ENCODE peak calls at places on chromosomes 2 and 18, in five cellular contexts. One of them, this sample, is unnamed. For H3K27me3, the result is how much of the 10 kb centered on the place peaks cover.

GRCh38 chr2:109410021-109410815 is 203.5 kb downstream of the SEPTIN10 start:
- DNase-seq in thoracic aorta: no peak
- DNase-seq in spleen: no peak
- DNase-seq in CD4-positive, alpha-beta T cell: no peak
- DNase-seq in adrenal gland: no peak
- DNase-seq in this sample: no peak

GRCh38 chr2:132560562-132560961 is 109.4 kb downstream of the LYPD1 start:
- DNase-seq in thoracic aorta: no peak
- DNase-seq in adrenal gland: no peak
- DNase-seq in spleen: no peak
- DNase-seq in CD4-positive, alpha-beta T cell: no peak
- DNase-seq in this sample: no peak

GRCh38 chr2:130864830-130865229 is 28.1 kb downstream of the ARHGEF4 start:
- DNase-seq in spleen: no peak
- DNase-seq in thoracic aorta: no peak
- DNase-seq in adrenal gland: no peak
- DNase-seq in CD4-positive, alpha-beta T cell: no peak
- DNase-seq in this sample: no peak

GRCh38 chr2:107337209-107337898 is 451.4 kb upstream of the ST6GAL2 start:
- DNase-seq in CD4-positive, alpha-beta T cell: no peak
- DNase-seq in thoracic aorta: no peak
- DNase-seq in adrenal gland: no peak
- DNase-seq in spleen: no peak
- DNase-seq in this sample: peak

GRCh38 chr2:53767405-53768232 is at the start of gene CHAC2:
- DNase-seq in thoracic aorta: peak
- DNase-seq in CD4-positive, alpha-beta T cell: peak
- DNase-seq in spleen: peak
- DNase-seq in adrenal gland: peak
- DNase-seq in this sample: peak

GRCh38 chr2:187567126-187567525 is 12.9 kb upstream of the TFPI start:
- DNase-seq in adrenal gland: no peak
- DNase-seq in CD4-positive, alpha-beta T cell: no peak
- DNase-seq in spleen: no peak
- DNase-seq in thoracic aorta: no peak
- DNase-seq in this sample: no peak

GRCh38 chr2:70937866-70938579 is 2.3 kb downstream of the ATP6V1B1 start:
- DNase-seq in thoracic aorta: no peak
- DNase-seq in spleen: no peak
- DNase-seq in CD4-positive, alpha-beta T cell: no peak
- DNase-seq in adrenal gland: no peak
- DNase-seq in this sample: no peak

GRCh38 chr18:63322908-63323634 is 3.5 kb upstream of the BCL2 start:
- DNase-seq in CD4-positive, alpha-beta T cell: peak
- DNase-seq in thoracic aorta: no peak
- DNase-seq in spleen: no peak
- DNase-seq in adrenal gland: peak
- DNase-seq in this sample: peak

GRCh38 chr2:3759331-3759730 is 56.0 kb downstream of the DCDC2C start:
- DNase-seq in CD4-positive, alpha-beta T cell: no peak
- DNase-seq in thoracic aorta: no peak
- DNase-seq in adrenal gland: no peak
- DNase-seq in spleen: no peak
- DNase-seq in this sample: no peak

GRCh38 chr18:51881394-51881793 is 458.6 kb upstream of the DCC start:
- DNase-seq in CD4-positive, alpha-beta T cell: no peak
- DNase-seq in adrenal gland: no peak
- DNase-seq in spleen: no peak
- DNase-seq in thoracic aorta: no peak
- DNase-seq in this sample: no peak
- H3K27me3 ChIP-seq in CD4-positive, alpha-beta T cell: under half
- H3K27me3 ChIP-seq in adrenal gland: under half
- H3K27me3 ChIP-seq in spleen: under half
- H3K27me3 ChIP-seq in thoracic aorta: under half
- H3K27me3 ChIP-seq in this sample: under half

DNA sequence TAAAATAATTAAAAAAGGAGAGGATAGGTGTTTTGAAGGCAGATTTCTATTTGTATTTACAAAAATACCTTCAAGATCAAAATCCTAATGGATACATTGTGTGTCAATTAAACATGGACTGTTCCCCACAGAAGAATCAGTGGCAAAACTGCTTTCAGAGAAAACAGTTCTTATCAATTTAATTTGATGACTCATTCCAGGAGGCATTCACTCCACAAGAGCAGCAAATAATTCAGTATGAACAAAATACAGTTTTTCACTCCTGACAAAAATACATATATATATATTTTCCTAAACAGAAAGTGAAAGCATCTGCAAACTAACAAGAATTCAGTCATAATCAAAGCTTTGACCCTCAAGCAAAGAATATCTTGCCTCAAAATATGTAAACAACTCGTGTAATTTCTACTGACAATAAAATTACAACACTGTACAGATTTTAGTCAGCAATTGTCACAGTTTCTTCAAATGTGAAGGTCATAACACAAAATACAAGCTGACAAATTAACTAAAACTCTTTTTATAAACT is 685.1 kb upstream of the SLC8A1 start:
- DNase-seq in thoracic aorta: no peak
- DNase-seq in CD4-positive, alpha-beta T cell: no peak
- DNase-seq in spleen: no peak
- DNase-seq in adrenal gland: no peak
- DNase-seq in this sample: no peak
- H3K27me3 ChIP-seq in thoracic aorta: under half
- H3K27me3 ChIP-seq in CD4-positive, alpha-beta T cell: under half
- H3K27me3 ChIP-seq in spleen: under half
- H3K27me3 ChIP-seq in adrenal gland: under half
- H3K27me3 ChIP-seq in this sample: under half

GRCh38 chr18:21315741-21316187 is 73.7 kb downstream of the GREB1L start:
- DNase-seq in spleen: no peak
- DNase-seq in CD4-positive, alpha-beta T cell: no peak
- DNase-seq in thoracic aorta: no peak
- DNase-seq in adrenal gland: no peak
- DNase-seq in this sample: no peak
- H3K27me3 ChIP-seq in spleen: under half
- H3K27me3 ChIP-seq in CD4-positive, alpha-beta T cell: under half
- H3K27me3 ChIP-seq in thoracic aorta: under half
- H3K27me3 ChIP-seq in adrenal gland: under half
- H3K27me3 ChIP-seq in this sample: under half

GRCh38 chr2:236242057-236242495 is 22.1 kb downstream of the ASB18 start:
- DNase-seq in CD4-positive, alpha-beta T cell: no peak
- DNase-seq in thoracic aorta: no peak
- DNase-seq in spleen: no peak
- DNase-seq in adrenal gland: no peak
- DNase-seq in this sample: no peak
- H3K27me3 ChIP-seq in CD4-positive, alpha-beta T cell: under half
- H3K27me3 ChIP-seq in thoracic aorta: under half
- H3K27me3 ChIP-seq in spleen: under half
- H3K27me3 ChIP-seq in adrenal gland: under half
- H3K27me3 ChIP-seq in this sample: under half

DNA sequence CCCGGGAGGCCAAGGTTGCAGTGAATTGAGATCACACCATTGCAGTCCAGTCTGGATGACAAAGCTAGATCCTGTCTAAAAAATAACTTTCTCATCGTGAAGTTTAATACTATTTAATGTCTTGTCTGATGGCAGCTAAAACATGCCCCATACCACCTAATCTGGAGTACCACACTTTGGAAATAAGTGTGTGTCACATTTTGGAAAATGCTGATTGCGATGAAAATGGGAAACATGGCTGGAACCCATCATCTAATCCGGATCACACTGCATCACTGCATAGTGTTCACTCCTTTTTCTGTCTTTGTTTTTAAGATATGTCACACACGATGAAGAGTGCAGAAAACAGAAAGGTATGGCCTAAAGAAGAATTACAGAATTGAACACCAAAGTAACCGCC is 31.2 kb upstream of the ALPP start:
- DNase-seq in CD4-positive, alpha-beta T cell: no peak
- DNase-seq in spleen: no peak
- DNase-seq in adrenal gland: no peak
- DNase-seq in thoracic aorta: no peak
- DNase-seq in this sample: no peak
- H3K27me3 ChIP-seq in CD4-positive, alpha-beta T cell: under half
- H3K27me3 ChIP-seq in spleen: under half
- H3K27me3 ChIP-seq in adrenal gland: under half
- H3K27me3 ChIP-seq in thoracic aorta: under half
- H3K27me3 ChIP-seq in this sample: under half

This sample was measured in ascending aorta.